ENCODE peak calls at places on chromosomes 7 and 10, in five cellular contexts. M, D, A, X and J are unnamed samples.

GRCh38 chr7:99571768-99572167 is 13.3 kb downstream of the ZNF655 start:
- DNase-seq in D (no peak), A (no peak), M (no peak), X (no peak), J (no peak)

GRCh38 chr10:12287772-12288171 is 61.6 kb upstream of the CAMK1D start:
- DNase-seq in A (peak; percentile 52), M (no peak), D (no peak), X (no peak), J (peak; percentile 73)

GRCh38 chr7:73521636-73522080 is 435 bp downstream of the BAZ1B start:
- DNase-seq in M (peak; percentile 80), X (no peak), D (no peak), A (peak; percentile 7), J (peak; percentile 49)

GRCh38 chr10:112222799-112223198 is 39.2 kb upstream of the GPAM start:
- DNase-seq in M (no peak), D (no peak), X (no peak), A (no peak), J (no peak)

GRCh38 chr7:77391230-77391629 is 24.9 kb downstream of the GSAP start:
- DNase-seq in M (no peak), D (no peak), X (no peak), A (no peak), J (no peak)

GRCh38 chr7:50851451-50851850 is 68.8 kb upstream of the GRB10 start:
- DNase-seq in A (peak; percentile 65), X (peak; percentile 82), M (no peak), D (no peak), J (peak; percentile 40)

GRCh38 chr7:121394709-121395140 is 1.4 kb downstream of the FAM3C start:
- DNase-seq in D (no peak), M (no peak), X (peak; percentile 20), A (no peak), J (no peak)

GRCh38 chr10:50641636-50642035 is 17.9 kb upstream of the SGMS1 start:
- DNase-seq in A (no peak), X (peak; percentile 28), D (no peak), M (no peak), J (peak; percentile 49)